ENCODE peak calls at places on chromosomes 1 and 21, in five cellular contexts. Y, I, N, G and E are unnamed samples. For H3K4me1 and H3K27me3, the result is how much of the 10 kb centered on the place peaks cover.

GRCh38 chr1:94679336-94680007 is 137.9 kb upstream of the F3 start:
- DNase-seq in Y (no peak), G (no peak), N (peak), I (no peak), E (no peak)

GRCh38 chr1:231694081-231694443 is 67.5 kb downstream of the DISC1 start:
- DNase-seq in I (no peak), Y (no peak), N (no peak), G (no peak), E (no peak)

GRCh38 chr1:109133815-109134214 is 19.9 kb downstream of the ELAPOR1 start:
- DNase-seq in I (no peak), G (no peak), N (no peak), Y (no peak), E (no peak)

GRCh38 chr1:236150972-236151371 is 8.6 kb downstream of the GPR137B start:
- DNase-seq in I (no peak), Y (no peak), N (no peak), G (no peak), E (no peak)

GRCh38 chr1:86757272-86757984 is 53.1 kb downstream of the SH3GLB1 start:
- DNase-seq in Y (no peak), N (no peak), I (no peak), G (no peak), E (no peak)

GRCh38 chr21:14259669-14260458 is 43.9 kb downstream of the RBM11 start:
- DNase-seq in I (peak), Y (no peak), N (no peak), G (peak), E (no peak)

GRCh38 chr1:68046423-68046822 is 4.0 kb downstream of the DIRAS3 start:
- DNase-seq in G (no peak), I (no peak), N (no peak), Y (no peak), E (no peak)

GRCh38 chr1:236142358-236143103 is at the start of gene GPR137B:
- DNase-seq in I (peak), G (no peak), Y (peak), N (peak), E (peak)

GRCh38 chr1:240366636-240367035 is 245.3 kb downstream of the GREM2 start:
- DNase-seq in N (no peak), G (no peak), Y (no peak), I (no peak), E (no peak)

GRCh38 chr21:45889961-45890360 is 91.6 kb upstream of the COL6A1 start:
- DNase-seq in G (no peak), Y (no peak), N (no peak), I (no peak), E (no peak)

GRCh38 chr1:167935252-167936067 is 1.0 kb upstream of the DCAF6 start:
- DNase-seq in I (peak), Y (peak), G (no peak), N (peak), E (peak)

GRCh38 chr1:19569786-19570185 is 74.3 kb upstream of the NBL1 start:
- DNase-seq in N (no peak), I (no peak), G (no peak), Y (no peak), E (no peak)

GRCh38 chr1:19469004-19469403 is 16.3 kb downstream of the CAPZB start:
- DNase-seq in I (no peak), Y (no peak), N (no peak), G (no peak), E (no peak)

GRCh38 chr1:54168206-54168965 is 15.6 kb upstream of the CDCP2 start:
- DNase-seq in N (no peak), I (no peak), G (no peak), Y (no peak), E (no peak)

GRCh38 chr1:236800002-236800620 is 5.0 kb downstream of the MTR start:
- DNase-seq in G (no peak), I (no peak), N (no peak), Y (no peak), E (no peak)

GRCh38 chr1:246631426-246631825 is 65.2 kb downstream of the CNST start:
- DNase-seq in Y (no peak), I (no peak), N (no peak), G (no peak), E (no peak)

GRCh38 chr1:117826551-117827078 is 102.8 kb downstream of the GDAP2 start:
- DNase-seq in Y (no peak), I (no peak), G (peak), N (no peak), E (no peak)

GRCh38 chr21:35989185-35989735 is 71.1 kb downstream of the SETD4 start:
- DNase-seq in N (no peak), I (no peak), G (no peak), Y (no peak), E (no peak)

GRCh38 chr1:214466759-214467585 is 84.4 kb downstream of the PTPN14 start:
- DNase-seq in I (no peak), Y (no peak), G (no peak), N (no peak), E (no peak)
- H3K27ac ChIP-seq in I (no peak), Y (no peak), G (peak), N (no peak), E (no peak)

GRCh38 chr1:25432364-25432719 is 1.6 kb downstream of the MACO1 start:
- DNase-seq in I (no peak), N (no peak), Y (no peak), G (no peak), E (no peak)

GRCh38 chr1:25432749-25433388 is 2.2 kb downstream of the MACO1 start:
- DNase-seq in N (no peak), G (no peak), I (no peak), Y (no peak), E (no peak)

GRCh38 chr1:25430073-25430665 is 528 bp upstream of the MACO1 start:
- DNase-seq in N (peak), G (peak), I (peak), Y (peak), E (peak)

GRCh38 chr1:25431495-25432363 is 1.0 kb downstream of the MACO1 start:
- DNase-seq in Y (no peak), G (no peak), N (no peak), I (no peak), E (peak)

GRCh38 chr1:25430666-25431494 is at the start of gene MACO1:
- DNase-seq in Y (peak), G (peak), N (peak), I (peak), E (peak)
- H3K4me1 ChIP-seq in Y (under half), G (under half), N (under half), I (under half), E (under half)

GRCh38 chr1:203055983-203056382 is 29.7 kb downstream of the PPFIA4 start:
- DNase-seq in N (no peak), G (no peak), I (no peak), Y (no peak), E (no peak)

GRCh38 chr1:203051841-203052324 is 25.6 kb downstream of the PPFIA4 start:
- DNase-seq in I (no peak), Y (no peak), N (no peak), G (no peak), E (no peak)

GRCh38 chr1:203055166-203055799 is 29.0 kb downstream of the PPFIA4 start:
- DNase-seq in G (no peak), Y (no peak), N (peak), I (peak), E (no peak)

GRCh38 chr1:203052556-203053059 is 26.3 kb downstream of the PPFIA4 start:
- DNase-seq in Y (no peak), I (no peak), N (no peak), G (no peak), E (no peak)

GRCh38 chr1:203054184-203054583 is 27.9 kb downstream of the PPFIA4 start:
- DNase-seq in I (no peak), G (no peak), Y (no peak), N (no peak), E (no peak)
- H3K27me3 ChIP-seq in I (under half), G (under half), Y (under half), N (under half), E (under half)

GRCh38 chr1:223780926-223781325 is 64.8 kb downstream of the TP53BP2 start:
- DNase-seq in N (peak), I (no peak), G (no peak), Y (no peak), E (no peak)
- H3K27ac ChIP-seq in N (peak), I (no peak), G (no peak), Y (no peak), E (no peak)

DNA sequence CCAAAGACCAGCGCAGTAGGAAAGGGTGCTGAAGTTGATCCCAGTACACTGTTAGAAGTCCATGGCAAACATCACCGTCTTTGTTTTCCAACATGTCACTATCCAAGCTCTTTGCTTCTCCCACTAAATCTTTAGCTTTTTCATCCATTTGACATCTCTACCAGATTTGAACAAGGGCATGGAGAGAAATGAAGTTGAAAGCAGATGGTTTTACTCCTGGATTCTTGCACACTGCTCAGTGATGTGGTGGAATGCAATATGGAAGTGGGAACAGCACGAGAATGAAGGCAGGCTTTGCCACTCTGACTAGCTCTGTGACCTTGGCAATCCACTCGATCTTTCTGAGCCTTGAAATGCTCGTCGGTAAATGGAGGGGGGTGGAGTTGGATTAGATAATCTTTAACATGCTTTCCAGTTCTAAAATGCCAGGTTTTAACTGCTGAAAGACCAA is 20.4 kb downstream of the DSTYK start:
- DNase-seq in G (no peak), I (no peak), Y (no peak), N (no peak), E (no peak)
- H3K4me1 ChIP-seq in G (under half), I (under half), Y (under half), N (under half), E (under half)